ENCODE peak calls at places on chromosomes 12 and 14, in ten cellular contexts. B is breast epithelium, Y is cardiac muscle cell, J is HCT116, W is A549, M is OCI-LY7, L is A673, U is heart right ventricle, Q is astrocyte, D is adrenal gland. X is an unnamed sample. For H3K9me3, the result is how much of the 10 kb centered on the place peaks cover.

GRCh38 chr12:47870175-47870781 is 34.5 kb downstream of the VDR start:
- DNase-seq in B (no peak), Y (peak), J (no peak), W (peak), M (peak), L (no peak), U (peak), Q (no peak), D (peak), X (no peak)

GRCh38 chr14:103380719-103381377 is 4.4 kb upstream of the MARK3 start:
- DNase-seq in B (no peak), Y (no peak), J (no peak), W (no peak), M (no peak), L (no peak), U (no peak), Q (no peak), D (no peak), X (no peak)

GRCh38 chr12:107369679-107370078 is 276.3 kb upstream of the CRY1 start:
- DNase-seq in B (no peak), Y (no peak), J (no peak), W (no peak), M (no peak), L (no peak), U (no peak), Q (no peak), D (no peak), X (no peak)

GRCh38 chr12:90899456-90900182 is 55.4 kb downstream of the CCER1 start:
- DNase-seq in B (no peak), Y (no peak), J (no peak), W (no peak), M (no peak), L (no peak), U (no peak), Q (peak), D (no peak), X (no peak)

GRCh38 chr12:26125451-26126339 is 858 bp upstream of the BHLHE41 start:
- DNase-seq in B (peak), Y (peak), J (peak), W (peak), M (no peak), L (peak), U (peak), Q (peak), D (peak), X (no peak)

GRCh38 chr12:3227076-3227975 is 150.1 kb downstream of the TSPAN9 start:
- DNase-seq in B (no peak), Y (no peak), J (no peak), W (no peak), M (no peak), L (no peak), U (no peak), Q (no peak), D (no peak), X (no peak)

GRCh38 chr12:22518067-22518719 is 26.1 kb downstream of the C2CD5 start:
- DNase-seq in B (peak), Y (no peak), J (no peak), W (no peak), M (no peak), L (no peak), U (peak), Q (peak), D (peak), X (no peak)

GRCh38 chr14:61469771-61470170 is 148.4 kb downstream of the PRKCH start:
- DNase-seq in B (no peak), Y (no peak), J (no peak), W (no peak), M (no peak), L (no peak), U (no peak), Q (no peak), D (peak), X (no peak)

GRCh38 chr12:44015333-44015941 is 179.6 kb downstream of the TMEM117 start:
- DNase-seq in B (no peak), Y (peak), J (peak), W (peak), M (peak), L (peak), U (no peak), Q (peak), D (no peak), X (no peak)

GRCh38 chr14:34252227-34252626 is 209.8 kb downstream of the SPTSSA start:
- DNase-seq in B (no peak), Y (no peak), J (no peak), W (no peak), M (no peak), L (no peak), U (no peak), Q (peak), D (no peak), X (no peak)

GRCh38 chr12:48938805-48939204 is 13.5 kb upstream of the FKBP11 start:
- DNase-seq in B (no peak), Y (no peak), J (no peak), W (no peak), M (peak), L (no peak), U (no peak), Q (no peak), D (no peak), X (no peak)

GRCh38 chr14:63470877-63471565 is 72.2 kb downstream of the PPP2R5E start:
- DNase-seq in B (no peak), Y (no peak), J (peak), W (peak), M (no peak), L (peak), U (no peak), Q (peak), D (no peak), X (no peak)

GRCh38 chr12:76029982-76030377 is 1.6 kb downstream of the PHLDA1 start:
- DNase-seq in B (no peak), Y (peak), J (no peak), W (no peak), M (no peak), L (no peak), U (no peak), Q (no peak), D (no peak), X (no peak)

DNA sequence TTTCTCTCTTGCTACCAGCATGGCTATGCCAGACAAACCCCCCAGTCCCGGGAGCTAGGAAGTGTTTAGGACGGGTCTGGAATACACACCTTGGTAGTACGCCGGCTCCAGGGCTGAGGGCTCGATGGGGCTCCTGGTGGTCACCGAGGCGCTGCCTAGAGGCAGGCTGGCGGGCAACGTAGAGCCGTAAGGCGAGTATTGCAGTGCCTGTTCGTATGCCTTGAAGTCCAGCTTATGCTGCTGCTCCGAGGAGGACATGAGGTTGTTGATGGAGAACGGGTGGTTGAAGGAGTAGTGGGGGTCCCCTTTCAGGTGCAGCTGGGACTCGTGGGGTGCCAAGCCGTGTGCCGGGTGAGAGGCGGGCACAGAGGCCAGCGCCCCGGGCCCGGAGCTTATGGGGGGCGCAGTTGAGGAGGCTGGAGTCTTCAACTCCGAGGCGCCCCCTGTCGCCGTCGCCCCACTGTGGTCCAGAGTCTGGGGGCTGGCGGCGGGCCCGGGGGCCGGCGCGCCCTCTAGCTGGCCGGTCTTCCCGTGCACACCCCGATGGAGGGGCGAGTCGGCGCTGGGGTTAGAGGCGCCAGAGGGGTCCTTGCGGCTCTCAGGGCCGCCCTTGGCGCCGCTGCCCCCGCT is 3.6 kb downstream of the FOXA1 start:
- DNase-seq in B (no peak), Y (no peak), J (no peak), W (no peak), M (no peak), L (no peak), U (no peak), Q (no peak), D (no peak), X (no peak)
- TF ChIP-seq CTCF in B (no peak), Y (peak), J (no peak), W (peak), M (no peak), L (peak), U (no peak), Q (no peak), D (no peak), X (no peak)

GRCh38 chr12:132918680-132919079 is 31.3 kb upstream of the CHFR start:
- DNase-seq in B (no peak), Y (no peak), J (no peak), W (no peak), M (no peak), L (no peak), U (no peak), Q (no peak), D (peak), X (no peak)
- H3K9me3 ChIP-seq in B (half or more), Y (under half), J (under half), W (half or more), M (under half), L (half or more), U (under half), Q (under half), D (under half), X (half or more)

DNA sequence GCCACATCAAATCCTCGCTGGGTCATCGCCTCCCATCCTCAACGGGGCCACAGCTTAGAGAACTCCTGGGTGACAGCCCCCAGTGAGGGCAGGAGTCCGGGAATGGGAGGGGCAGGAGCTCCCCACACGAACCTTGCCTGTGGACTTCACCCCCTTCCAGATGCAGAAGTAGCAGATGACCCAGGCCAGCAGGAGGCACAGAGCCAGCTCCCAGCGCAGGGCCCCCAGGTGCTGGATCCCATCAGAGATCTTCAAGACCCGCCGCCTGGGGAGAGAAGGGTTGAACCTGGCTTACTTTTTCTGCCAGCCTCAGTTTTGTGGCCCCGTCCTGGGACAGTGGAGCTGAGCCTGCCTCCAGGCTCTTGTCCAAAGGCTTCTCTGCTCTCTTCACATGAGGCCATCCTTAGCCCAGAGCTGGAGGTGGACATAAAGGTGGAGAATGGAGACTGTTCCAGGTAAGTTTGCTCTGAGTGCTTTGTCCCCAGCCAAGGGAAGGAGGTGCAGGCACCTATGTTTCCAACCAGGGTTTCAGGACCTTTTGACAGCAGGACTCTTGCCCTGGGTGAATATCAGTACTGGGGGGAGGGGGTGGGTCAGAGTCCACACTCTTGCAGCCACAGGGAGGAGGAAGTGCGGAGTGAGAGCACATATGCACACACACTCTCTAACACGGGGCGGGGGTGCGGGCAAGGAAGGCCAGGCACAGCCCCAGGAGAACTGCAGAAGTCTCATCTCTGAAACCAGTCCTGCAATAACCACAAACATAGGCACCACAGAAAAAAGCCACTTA is 23.3 kb upstream of the SLC6A12 start:
- DNase-seq in B (no peak), Y (no peak), J (no peak), W (no peak), M (no peak), L (no peak), U (no peak), Q (no peak), D (peak), X (no peak)
- TF ChIP-seq CTCF in B (no peak), Y (no peak), J (no peak), W (no peak), M (no peak), L (no peak), U (no peak), Q (no peak), D (no peak), X (no peak)

GRCh38 chr12:57996520-57996919 is 55.2 kb downstream of the ATP23 start:
- DNase-seq in B (no peak), Y (no peak), J (no peak), W (no peak), M (no peak), L (no peak), U (no peak), Q (no peak), D (no peak), X (no peak)
- H3K9me3 ChIP-seq in B (half or more), Y (under half), J (under half), W (under half), M (under half), L (under half), U (under half), Q (under half), D (under half), X (half or more)

GRCh38 chr14:51093371-51094281 is 1.3 kb downstream of the TRIM9 start:
- DNase-seq in B (peak), Y (peak), J (no peak), W (peak), M (peak), L (peak), U (no peak), Q (no peak), D (peak), X (peak)
- TF ChIP-seq CTCF in B (no peak), Y (peak), J (no peak), W (peak), M (peak), L (peak), U (no peak), Q (no peak), D (no peak), X (peak)

DNA sequence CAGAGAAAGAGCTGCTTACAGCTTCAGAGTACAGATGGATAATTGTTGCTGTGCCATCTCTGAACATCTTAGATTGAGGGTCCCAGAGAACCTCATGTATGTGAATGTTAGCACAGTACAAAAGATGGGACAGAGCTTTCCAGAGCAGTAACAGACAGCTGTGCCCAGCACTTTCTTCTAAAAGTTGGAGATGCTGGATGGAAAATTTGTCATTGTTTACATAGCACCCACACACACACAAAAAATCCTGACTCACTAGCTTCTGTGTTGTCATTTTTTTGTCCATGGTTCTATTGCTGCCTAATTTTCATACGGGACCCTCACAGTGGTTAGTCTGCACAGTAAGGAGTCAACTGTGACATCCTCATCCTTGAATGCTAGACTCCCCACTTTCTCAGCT is 374.7 kb downstream of the DIO2 start:
- DNase-seq in B (no peak), Y (no peak), J (no peak), W (no peak), M (no peak), L (no peak), U (no peak), Q (peak), D (no peak), X (no peak)
- H3K9me3 ChIP-seq in B (under half), Y (under half), J (under half), W (under half), M (under half), L (under half), U (under half), Q (under half), D (under half), X (under half)

X was measured in CD4-positive, alpha-beta T cell.